ENCODE peak calls at places on chromosome 19, in nine cellular contexts. D is T follicular helper cell; M is astrocyte of the spinal cord; V is activated CD8-positive, alpha-beta memory T cell treated with anti-CD3 and anti-CD28 coated beads, Interleukin-2, amount 50 U/mL, for 4 hours; X is neural crest cell; F is amygdala; C is thoracic aorta; B is heart left ventricle; Y is posterior cingulate gyrus. G is an unnamed sample.
A peak's percentile ranks its signal among the peaks of the same experiment; 100 is the strongest.

GRCh38 chr19:30224689-30225606 is 147.2 kb upstream of the ZNF536 start:
- DNase-seq in F (no peak), C (no peak), M (no peak), B (no peak), D (no peak), V (no peak), X (peak; percentile 33), Y (no peak), G (no peak)

GRCh38 chr19:50315773-50316448 is 13.3 kb downstream of the KCNC3 start:
- DNase-seq in F (no peak), B (no peak), X (no peak), C (no peak), M (peak; percentile 7), D (no peak), V (no peak), Y (peak; percentile 61), G (no peak)

GRCh38 chr19:28303502-28303901 is 909.4 kb downstream of the UQCRFS1 start:
- DNase-seq in D (no peak), Y (no peak), X (no peak), V (no peak), F (no peak), C (no peak), M (no peak), B (no peak), G (no peak)

GRCh38 chr19:32471811-32472210 is 66.2 kb downstream of the DPY19L3 start:
- DNase-seq in B (no peak), F (no peak), X (no peak), M (no peak), D (no peak), Y (no peak), V (no peak), C (no peak), G (no peak)

GRCh38 chr19:31529121-31529520 is 179.9 kb upstream of the TSHZ3 start:
- DNase-seq in F (no peak), B (no peak), Y (no peak), C (no peak), V (no peak), X (no peak), M (no peak), D (no peak), G (no peak)

GRCh38 chr19:611506-611869 is 21.8 kb downstream of the HCN2 start:
- DNase-seq in B (no peak), D (peak; percentile 26), C (no peak), V (peak; percentile 60), F (no peak), Y (no peak), M (peak; percentile 98), X (no peak), G (peak; percentile 57)

GRCh38 chr19:30060872-30061556 is 119.0 kb downstream of the URI1 start:
- DNase-seq in X (no peak), Y (no peak), V (no peak), D (no peak), F (no peak), C (no peak), M (no peak), B (no peak), G (no peak)

GRCh38 chr19:9847087-9847671 is 12.1 kb downstream of the PIN1 start:
- DNase-seq in M (peak; percentile 88), X (peak; percentile 19), B (peak; percentile 51), V (peak; percentile 65), F (no peak), C (peak; percentile 41), D (no peak), Y (peak; percentile 85), G (peak; percentile 94)

GRCh38 chr19:16328824-16329482 is 4.3 kb downstream of the KLF2 start:
- DNase-seq in F (no peak), C (no peak), M (peak; percentile 47), X (no peak), B (no peak), V (peak; percentile 54), Y (no peak), D (peak; percentile 60), G (peak; percentile 59)

GRCh38 chr19:1264801-1265610 is 4.1 kb upstream of the CIRBP start:
- DNase-seq in F (no peak), D (no peak), Y (no peak), B (peak; percentile 87), C (no peak), V (no peak), M (peak; percentile 84), X (no peak), G (peak; percentile 84)

GRCh38 chr19:50693064-50693975 is 26.3 kb downstream of the SHANK1 start:
- DNase-seq in F (no peak), X (no peak), B (no peak), C (no peak), Y (no peak), M (no peak), D (no peak), V (no peak), G (no peak)

GRCh38 chr19:6227941-6228325 is 51.8 kb downstream of the MLLT1 start:
- DNase-seq in F (no peak), D (no peak), Y (no peak), C (no peak), X (no peak), M (no peak), B (peak; percentile 11), V (no peak), G (no peak)

GRCh38 chr19:13051581-13052165 is 51.0 kb downstream of the LYL1 start:
- DNase-seq in C (no peak), M (peak; percentile 62), Y (peak; percentile 68), D (no peak), X (peak; percentile 77), V (no peak), B (no peak), F (no peak), G (no peak)

GRCh38 chr19:7224205-7224833 is 69.9 kb downstream of the INSR start:
- DNase-seq in M (no peak), B (no peak), X (no peak), C (no peak), D (no peak), F (no peak), Y (no peak), V (no peak), G (peak; percentile 77)

GRCh38 chr19:18856385-18857126 is 24.8 kb downstream of the UPF1 start:
- DNase-seq in X (no peak), M (no peak), Y (peak; percentile 82), D (no peak), C (no peak), B (no peak), F (peak; percentile 37), V (no peak), G (peak; percentile 51)

GRCh38 chr19:42178791-42179500 is 38.5 kb downstream of the DEDD2 start:
- DNase-seq in F (no peak), V (no peak), Y (no peak), X (peak; percentile 31), M (no peak), D (no peak), C (no peak), B (no peak), G (no peak)

GRCh38 chr19:40906512-40906911 is 24.5 kb upstream of the CYP2A7 start:
- DNase-seq in V (no peak), Y (no peak), X (no peak), F (no peak), M (no peak), D (no peak), B (no peak), C (no peak), G (no peak)

GRCh38 chr19:3606690-3607289 is at the start of gene TBXA2R:
- DNase-seq in C (peak; percentile 52), M (peak; percentile 66), Y (no peak), X (no peak), V (peak; percentile 76), F (no peak), B (peak; percentile 82), D (peak; percentile 22), G (peak; percentile 60)

GRCh38 chr19:34282611-34283519 is 28.5 kb downstream of the GARRE1 start:
- DNase-seq in V (no peak), X (no peak), Y (no peak), F (no peak), C (no peak), B (no peak), M (no peak), D (no peak), G (no peak)

GRCh38 chr19:5870986-5871394 is 650 bp upstream of the FUT5 start:
- DNase-seq in V (no peak), M (no peak), C (no peak), D (no peak), F (no peak), X (no peak), B (peak; percentile 68), Y (no peak), G (peak; percentile 51)

GRCh38 chr19:15123900-15124299 is 16.7 kb downstream of the SYDE1 start:
- DNase-seq in X (no peak), Y (peak; percentile 55), F (peak; percentile 52), V (no peak), D (no peak), M (no peak), B (peak; percentile 93), C (no peak), G (no peak)